ENCODE peak calls at places on chromosomes 13 and 19, in six cellular contexts. C is A549, E is fibroblast of the aortic adventitia, A is AG09309, Q is fibroblast of pulmonary artery, B is right lobe of liver. N is an unnamed sample.

GRCh38 chr13:33123066-33123940 is 107.1 kb downstream of the KL start:
- DNase-seq in B (no peak), A (no peak), E (peak; percentile 39), C (no peak), Q (peak; percentile 37), N (no peak)

GRCh38 chr19:49456351-49456750 is 3.3 kb downstream of the ALDH16A1 start:
- DNase-seq in Q (peak; percentile 45), C (no peak), E (no peak), B (no peak), A (no peak), N (no peak)

GRCh38 chr19:13018037-13018914 is 23.0 kb downstream of the NFIX start:
- DNase-seq in C (no peak), E (peak; percentile 84), A (no peak), Q (peak; percentile 69), B (no peak), N (peak; percentile 64)

GRCh38 chr19:14530005-14530348 is 583 bp downstream of the TECR start:
- DNase-seq in B (no peak), A (no peak), C (no peak), E (no peak), Q (no peak), N (peak; percentile 34)

GRCh38 chr19:28168557-28168956 is 1044.4 kb downstream of the UQCRFS1 start:
- DNase-seq in C (no peak), A (no peak), E (no peak), Q (no peak), B (no peak), N (no peak)

GRCh38 chr19:18469245-18470107 is 31.5 kb upstream of the ISYNA1 start:
- DNase-seq in E (peak; percentile 77), C (peak; percentile 48), A (no peak), B (peak; percentile 81), Q (peak; percentile 77), N (peak; percentile 75)

GRCh38 chr13:108961542-108962125 is 332.2 kb downstream of the MYO16 start:
- DNase-seq in B (no peak), Q (peak; percentile 71), A (peak; percentile 25), E (peak; percentile 73), C (peak; percentile 4), N (peak; percentile 74)

GRCh38 chr19:41018736-41019290 is 27.7 kb downstream of the CYP2B6 start:
- DNase-seq in Q (no peak), C (no peak), E (no peak), B (no peak), A (no peak), N (no peak)

GRCh38 chr19:40510526-40511115 is 43.8 kb downstream of the SPTBN4 start:
- DNase-seq in A (no peak), E (no peak), C (no peak), Q (no peak), B (no peak), N (peak; percentile 26)

GRCh38 chr19:918481-919156 is 1.5 kb downstream of the KISS1R start:
- DNase-seq in A (no peak), B (no peak), E (no peak), Q (no peak), C (no peak), N (no peak)

GRCh38 chr13:49246850-49247721 is 639 bp upstream of the CDADC1 start:
- DNase-seq in C (no peak), A (no peak), B (no peak), E (no peak), Q (no peak), N (no peak)

DNA sequence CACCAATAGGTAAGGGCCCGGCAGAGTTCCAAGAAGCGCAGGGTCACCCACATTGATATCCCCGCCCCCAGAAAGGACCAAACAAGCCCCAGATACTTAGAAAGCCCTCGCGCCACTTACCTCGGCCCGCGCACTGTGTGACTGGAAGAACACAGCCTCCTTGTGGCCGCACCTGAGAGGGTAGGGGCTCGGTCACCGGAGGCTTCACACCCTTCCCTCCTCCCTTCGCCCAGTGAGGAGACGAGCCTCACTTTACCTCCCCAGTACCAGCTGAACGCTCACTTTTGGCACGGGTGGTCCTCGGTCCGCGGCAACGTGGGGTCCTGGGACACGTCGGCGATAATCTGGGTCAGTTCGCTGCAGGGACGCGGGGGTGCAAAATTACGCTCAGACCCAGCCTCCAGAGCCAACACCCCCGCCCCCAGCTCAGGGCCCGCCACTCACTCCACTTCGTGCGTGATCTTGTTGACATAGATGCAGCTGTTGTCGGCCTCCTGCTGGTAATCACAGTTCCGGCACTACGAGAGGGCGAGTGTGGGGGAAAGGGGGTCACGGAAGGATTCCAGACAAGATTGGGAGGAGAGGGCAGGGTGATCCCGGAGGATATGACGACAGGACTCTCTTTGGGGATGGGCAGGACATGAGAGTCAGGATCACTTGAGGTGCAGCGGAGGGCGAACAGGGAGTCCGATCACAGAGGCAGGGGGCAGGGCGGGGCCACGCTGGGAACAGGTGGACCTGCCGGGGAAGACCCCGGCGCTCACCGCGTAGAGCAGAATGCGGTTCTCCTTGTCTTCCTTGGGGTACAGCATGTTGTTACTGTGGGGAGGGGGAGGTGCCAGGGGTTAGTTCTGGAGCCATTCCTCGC is 546 bp downstream of the POLR2I start:
- DNase-seq in A (no peak), E (peak; percentile 31), C (peak; percentile 63), B (no peak), Q (peak; percentile 29), N (peak; percentile 47)
- TF ChIP-seq CTCF in A (peak; percentile 9), E (no peak), C (no peak), B (no peak), Q (no peak), N (peak; percentile 11)

DNA sequence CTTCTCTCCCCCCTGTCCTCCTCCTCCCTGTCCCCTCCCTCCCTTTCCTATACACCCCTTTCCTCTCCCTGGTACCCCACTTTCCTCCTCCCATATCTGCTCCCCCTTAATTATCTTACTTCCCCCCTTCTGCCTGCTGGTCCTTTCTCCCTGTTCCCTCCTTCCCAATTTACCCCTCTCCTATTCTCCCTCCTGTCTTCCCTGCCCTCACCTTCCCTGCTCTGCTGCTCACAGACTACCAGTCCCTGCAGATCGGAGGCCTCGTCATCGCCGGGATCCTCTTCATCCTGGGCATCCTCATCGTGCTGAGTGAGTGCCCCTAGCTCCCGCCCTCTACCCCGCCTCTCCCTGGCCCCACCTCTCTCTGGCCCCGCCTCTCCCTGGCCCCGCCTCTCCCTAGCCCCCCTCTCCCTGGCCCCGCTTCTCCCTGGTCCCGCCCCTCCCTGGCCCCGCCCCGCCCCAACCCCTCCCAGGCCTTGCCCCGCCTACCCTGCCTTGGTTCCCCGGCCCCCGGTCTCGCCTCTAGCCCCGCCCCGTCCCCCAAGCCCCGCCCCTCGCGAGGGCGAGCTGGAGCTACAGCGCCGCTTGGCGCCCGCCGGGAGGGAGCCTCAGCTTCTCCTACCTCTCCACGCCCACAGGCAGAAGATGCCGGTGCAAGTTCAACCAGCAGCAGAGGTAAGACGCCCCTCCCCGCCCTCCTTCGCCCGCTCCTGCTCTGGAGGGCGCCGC is 2.0 kb upstream of the FXYD7 start:
- DNase-seq in E (peak; percentile 79), B (peak; percentile 95), C (peak; percentile 100), Q (peak; percentile 89), A (no peak), N (peak; percentile 91)
- H3K4me3 ChIP-seq in E (peak overlapping the region; percentile 13), B (peak overlapping the region; percentile 56), C (peak overlapping the region; percentile 34), Q (peak overlapping the region; percentile 17), A (no peak overlapping the region), N (no peak overlapping the region)

GRCh38 chr13:98976338-98976737 is 1.5 kb downstream of the DOCK9 start:
- DNase-seq in B (no peak), A (no peak), C (no peak), Q (peak; percentile 50), E (peak; percentile 64), N (peak; percentile 53)

GRCh38 chr13:98972059-98972458 is 5.8 kb downstream of the DOCK9 start:
- DNase-seq in Q (no peak), B (no peak), E (no peak), C (no peak), A (no peak), N (no peak)

GRCh38 chr13:98975822-98976261 is 2.0 kb downstream of the DOCK9 start:
- DNase-seq in Q (peak; percentile 43), A (no peak), C (no peak), B (no peak), E (no peak), N (no peak)

GRCh38 chr13:98972627-98973026 is 5.2 kb downstream of the DOCK9 start:
- DNase-seq in E (peak; percentile 10), C (no peak), A (no peak), B (no peak), Q (peak; percentile 62), N (no peak)

DNA sequence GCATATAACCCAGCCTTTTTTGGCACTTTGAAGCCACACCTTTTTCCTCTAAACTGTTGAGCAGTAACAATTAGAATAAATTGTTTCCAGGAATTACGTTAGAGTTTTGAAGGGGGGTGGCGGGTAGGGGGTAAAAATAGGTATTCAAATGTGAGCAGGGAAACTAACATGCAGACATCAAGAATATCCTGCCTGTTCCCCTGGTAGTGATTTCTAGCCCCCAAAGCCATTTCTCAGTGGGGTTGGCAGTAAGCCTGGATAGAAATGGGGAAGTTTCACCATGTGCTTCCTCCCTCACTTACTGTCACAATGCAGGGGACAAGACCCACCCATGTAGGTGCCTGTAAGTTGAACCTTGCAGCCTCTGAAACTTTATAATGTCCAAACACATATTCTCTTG is 3.8 kb downstream of the DOCK9 start:
- DNase-seq in Q (no peak), C (no peak), E (no peak), B (no peak), A (no peak), N (no peak)
- TF ChIP-seq CTCF in Q (no peak), C (no peak), E (no peak), B (no peak), A (no peak), N (no peak)

GRCh38 chr19:2325261-2326046 is 2.9 kb downstream of the LSM7 start:
- DNase-seq in C (no peak), E (no peak), Q (no peak), B (no peak), A (no peak), N (no peak)
- H3K4me3 ChIP-seq in C (no peak overlapping the region), E (no peak overlapping the region), Q (no peak overlapping the region), B (no peak overlapping the region), A (no peak overlapping the region), N (no peak overlapping the region)

DNA sequence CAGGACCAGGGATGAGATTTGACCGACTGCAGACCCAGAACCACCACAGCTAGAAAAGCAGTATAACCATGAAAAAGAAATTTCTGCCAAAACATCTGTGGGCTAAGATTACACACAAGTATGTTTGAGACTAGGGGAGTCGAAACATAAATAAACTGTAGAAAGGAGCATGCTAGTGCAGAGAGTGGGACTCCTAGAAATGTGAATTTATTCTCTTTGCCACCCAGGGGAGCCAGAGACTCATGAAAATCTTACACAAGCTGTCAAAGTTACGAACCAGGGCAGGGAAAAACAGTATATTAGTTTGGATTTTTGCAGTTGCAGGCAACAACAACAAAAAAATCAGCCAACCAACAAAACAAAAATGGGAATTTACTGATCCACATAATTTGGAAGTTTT is 12.3 kb upstream of the HSPH1 start:
- DNase-seq in A (no peak), Q (peak; percentile 69), B (no peak), C (no peak), E (peak; percentile 51), N (peak; percentile 22)
- TF ChIP-seq CTCF in A (peak; percentile 18), Q (peak; percentile 35), B (no peak), C (peak; percentile 27), E (no peak), N (peak; percentile 15)